ENCODE peak calls at places on chromosome 17, in eight cellular contexts. L is breast epithelium, J is GM12865, U is A549, X is ascending aorta, A is fibroblast of mammary gland, O is GM23338, V is HCT116. I is an unnamed sample.

GRCh38 chr17:77332981-77333685 is 192.4 kb downstream of the SEC14L1 start:
- DNase-seq in A (peak; percentile 98), U (no peak), X (no peak), V (no peak), L (peak; percentile 19), O (no peak), J (no peak), I (no peak)

GRCh38 chr17:62892870-62893338 is 73.1 kb upstream of the TANC2 start:
- DNase-seq in X (no peak), U (peak; percentile 74), A (peak; percentile 86), L (peak; percentile 71), J (peak; percentile 4), V (no peak), O (peak; percentile 40), I (no peak)

GRCh38 chr17:47615766-47616424 is 33.8 kb upstream of the KPNB1 start:
- DNase-seq in X (no peak), O (peak; percentile 77), U (peak; percentile 41), V (peak; percentile 52), J (peak; percentile 51), L (no peak), A (peak; percentile 65), I (peak; percentile 58)

GRCh38 chr17:1108560-1108809 is 71.3 kb downstream of the ABR start:
- DNase-seq in U (no peak), V (no peak), J (no peak), O (peak; percentile 59), L (no peak), X (no peak), A (no peak), I (no peak)

GRCh38 chr17:70317416-70317815 is 148.1 kb downstream of the KCNJ2 start:
- DNase-seq in L (no peak), A (no peak), V (no peak), O (no peak), U (no peak), J (no peak), X (no peak), I (no peak)

GRCh38 chr17:2939714-2940351 is 123.6 kb downstream of the OR1D5 start:
- DNase-seq in O (no peak), A (no peak), J (no peak), X (no peak), V (no peak), L (peak; percentile 22), U (no peak), I (no peak)

GRCh38 chr17:3891626-3892094 is 1.2 kb downstream of the CAMKK1 start:
- DNase-seq in A (peak; percentile 23), U (no peak), O (peak; percentile 75), J (no peak), X (no peak), L (no peak), V (no peak), I (no peak)

GRCh38 chr17:13031718-13032350 is 14.0 kb upstream of the ELAC2 start:
- DNase-seq in X (no peak), A (peak; percentile 59), U (peak; percentile 52), L (no peak), V (peak; percentile 45), J (peak; percentile 64), O (peak; percentile 79), I (peak; percentile 64)

GRCh38 chr17:12538003-12538402 is 127.7 kb upstream of the MYOCD start:
- DNase-seq in L (no peak), J (no peak), A (no peak), O (no peak), V (no peak), U (no peak), X (no peak), I (no peak)

DNA sequence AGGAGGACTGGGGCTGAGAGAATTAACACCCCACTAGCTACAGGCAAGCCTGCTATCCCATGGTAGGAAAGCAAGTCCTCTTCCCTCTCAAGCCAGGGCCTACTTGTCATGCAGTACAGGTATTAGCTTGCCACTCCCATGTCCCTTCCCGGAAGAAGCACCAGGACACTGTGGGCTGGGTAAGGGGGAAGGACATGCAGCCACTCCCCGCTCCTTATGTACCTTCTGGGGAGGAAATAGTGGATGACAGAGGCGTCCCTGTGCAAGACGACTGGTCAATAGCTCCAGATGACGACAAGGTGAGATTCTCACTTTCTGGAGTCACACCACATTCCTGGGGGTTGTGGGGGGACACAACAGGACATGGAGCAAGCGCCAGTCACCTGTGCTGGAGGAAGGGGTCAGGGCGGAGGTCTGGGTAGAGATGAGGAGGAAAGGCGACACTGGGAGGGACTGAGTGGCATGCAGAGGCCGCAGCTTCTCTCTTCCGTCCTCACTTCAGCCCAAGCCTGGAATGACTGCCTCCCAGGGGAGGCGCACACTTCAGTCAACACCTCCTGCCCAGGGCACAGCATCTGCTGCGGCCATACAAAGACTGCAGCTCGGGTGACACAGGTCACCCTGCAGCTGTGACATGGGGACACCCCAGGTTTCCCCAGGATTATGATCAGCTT is 15.1 kb upstream of the FOXJ1 start:
- DNase-seq in X (no peak), L (no peak), O (no peak), U (no peak), V (no peak), A (no peak), J (no peak), I (no peak)
- TF ChIP-seq CTCF in X (no peak), L (no peak), O (no peak), U (no peak), V (no peak), A (no peak), J (no peak), I (no peak)

DNA sequence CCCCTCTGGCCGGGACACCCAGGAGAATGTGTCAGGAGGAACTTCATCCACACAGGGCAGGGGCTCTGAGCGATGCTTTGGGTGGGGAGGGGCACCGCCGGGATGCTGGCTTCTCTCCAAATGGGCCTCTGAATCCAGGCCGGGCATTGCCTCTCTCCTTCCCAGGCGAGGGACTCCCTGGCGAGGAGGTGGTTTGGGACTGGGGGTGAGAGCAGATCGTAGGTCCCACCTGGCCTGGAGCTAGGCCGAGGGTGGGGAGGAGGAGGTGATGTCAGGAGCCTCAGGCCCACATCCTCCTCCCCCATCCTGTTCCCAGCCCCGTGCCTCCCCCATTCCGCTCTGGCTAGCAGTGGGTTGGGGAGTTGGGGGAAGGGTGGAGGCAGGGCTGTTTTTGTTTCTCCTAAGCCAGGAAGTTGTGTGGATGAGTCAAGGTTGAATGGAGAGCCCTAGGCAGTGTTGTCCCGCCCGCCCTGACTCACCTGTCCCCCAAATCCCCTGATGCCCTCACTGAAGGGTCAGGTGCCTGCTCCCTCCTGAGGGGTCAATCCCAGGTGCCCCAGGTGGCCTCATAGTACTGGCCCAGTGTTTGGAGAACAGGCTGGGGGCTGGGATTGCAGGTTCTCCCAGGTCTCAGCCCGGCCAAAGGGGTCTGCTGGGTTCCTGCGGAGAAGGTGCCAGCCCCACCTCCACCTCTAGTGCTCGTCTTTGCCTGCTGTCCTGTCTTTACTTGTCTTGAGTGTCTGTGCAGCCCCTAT is 2.8 kb downstream of the GRB7 start:
- DNase-seq in J (no peak), U (peak; percentile 60), V (peak; percentile 43), X (no peak), O (peak; percentile 95), A (peak; percentile 38), L (peak; percentile 82), I (no peak)
- TF ChIP-seq CTCF in J (no peak), U (no peak), V (no peak), X (no peak), O (no peak), A (no peak), L (no peak), I (no peak)

DNA sequence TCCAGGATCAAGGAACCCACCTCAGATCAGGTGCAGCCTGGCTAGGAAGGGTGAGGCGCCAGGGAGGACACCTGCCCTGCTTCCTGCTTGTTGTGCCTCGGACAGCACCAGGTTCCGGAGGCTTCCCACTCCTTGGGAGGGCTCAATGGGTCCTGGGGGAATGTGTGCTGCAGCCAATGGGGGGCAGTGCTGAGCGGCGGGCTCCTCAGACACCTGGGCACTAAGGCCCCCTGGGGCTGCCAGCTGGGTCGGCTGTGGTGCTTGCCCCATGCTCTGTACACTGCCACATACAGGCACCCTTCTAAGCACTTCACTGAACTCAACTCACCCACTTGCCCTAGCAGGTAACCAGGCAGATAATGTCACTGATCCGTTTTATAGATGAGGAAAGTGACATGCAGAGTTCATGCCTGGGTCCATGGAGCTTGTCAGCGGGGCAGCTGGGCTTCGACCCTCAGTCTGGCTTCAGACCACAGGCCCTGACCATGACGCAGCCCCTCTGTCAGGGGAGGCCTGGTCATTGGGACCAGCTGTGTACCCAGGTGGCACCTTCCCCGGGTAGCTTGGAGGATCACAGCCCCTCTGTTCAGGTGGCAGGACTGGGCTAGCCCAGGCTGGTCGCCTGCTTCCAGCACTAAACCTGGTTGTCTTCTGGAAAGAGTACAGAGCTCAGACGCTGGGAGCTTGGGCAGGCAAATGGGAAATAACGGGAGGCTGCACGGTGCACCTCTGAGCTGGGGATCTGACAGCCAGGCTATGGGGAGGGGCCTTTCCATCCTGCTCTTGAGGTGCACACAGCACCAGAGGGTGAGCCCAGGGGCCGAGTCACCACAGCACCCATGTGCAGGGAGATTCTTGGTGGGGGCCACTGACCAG is 8.2 kb downstream of the FN3K start:
- DNase-seq in U (no peak), J (no peak), O (peak; percentile 54), A (no peak), L (no peak), V (no peak), X (no peak), I (no peak)
- TF ChIP-seq CTCF in U (no peak), J (no peak), O (peak; percentile 59), A (no peak), L (no peak), V (no peak), X (no peak), I (no peak)

DNA sequence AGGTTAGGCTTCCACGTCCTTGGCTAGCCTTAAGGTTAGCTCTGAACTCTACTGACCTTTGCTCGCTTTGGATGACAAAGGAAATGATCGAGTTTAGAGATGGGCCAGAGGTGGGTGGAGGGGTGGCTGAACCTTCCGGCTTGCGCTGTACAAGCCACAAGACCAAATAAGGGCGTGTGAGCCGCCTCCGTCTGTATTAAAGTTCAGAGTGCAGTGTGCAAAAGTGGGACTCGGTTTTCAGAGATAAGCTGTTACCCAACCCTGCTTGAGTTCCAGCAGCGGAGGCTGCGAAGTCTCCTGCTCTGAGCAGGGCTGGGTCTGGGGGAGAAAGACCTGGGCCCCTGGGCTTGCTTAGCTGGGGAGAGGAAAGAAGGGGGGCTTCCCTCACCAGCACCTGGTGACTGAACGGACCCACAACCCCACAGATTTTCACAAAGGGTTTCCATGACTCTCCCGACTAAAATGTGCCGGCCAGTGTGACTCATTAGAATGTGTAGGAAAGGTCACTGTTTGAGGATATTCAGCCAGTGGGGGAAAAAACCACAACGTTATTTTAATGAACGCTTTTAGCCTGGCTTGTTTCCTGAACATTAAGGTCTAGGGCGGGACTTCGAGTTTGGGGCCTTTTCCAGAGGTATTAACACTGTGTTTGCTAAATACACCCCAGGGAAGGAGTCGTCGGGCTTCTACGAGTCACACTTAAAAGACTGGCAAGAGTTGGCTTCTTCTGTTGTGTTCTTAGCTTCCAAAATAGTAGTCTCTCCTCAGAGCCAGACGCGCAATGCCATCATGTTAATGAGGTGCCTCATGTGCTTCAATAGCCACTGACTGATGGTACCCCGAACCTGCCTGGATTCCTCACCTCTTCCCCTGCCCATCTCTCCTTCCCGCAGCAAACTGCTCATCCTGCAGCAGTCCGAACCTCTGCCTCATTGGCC is 67.0 kb downstream of the CENPV start:
- DNase-seq in U (peak; percentile 99), X (peak; percentile 73), O (peak; percentile 96), A (peak; percentile 99), V (peak; percentile 95), L (peak; percentile 75), J (peak; percentile 98), I (peak; percentile 89)
- TF ChIP-seq CTCF in U (no peak), X (no peak), O (no peak), A (no peak), V (no peak), L (no peak), J (no peak), I (no peak)

I was measured in GM10248.